ENCODE peak calls at places on chromosomes 5 and 9, in seven cellular contexts. J is IMR-90, R is psoas muscle, N is right lobe of liver, P is A549, W is ovary, X is dorsolateral prefrontal cortex. A is an unnamed sample.

GRCh38 chr9:89720721-89721660 is 116.2 kb downstream of the GADD45G start:
- DNase-seq in J (no peak), R (no peak), N (no peak), P (no peak), W (no peak), X (no peak), A (no peak)

GRCh38 chr9:124467410-124468060 is 17.3 kb downstream of the ADGRD2 start:
- DNase-seq in J (no peak), R (no peak), N (no peak), P (no peak), W (no peak), X (no peak), A (no peak)

GRCh38 chr9:13487498-13487897 is 208.0 kb upstream of the MPDZ start:
- DNase-seq in J (no peak), R (no peak), N (no peak), P (no peak), W (no peak), X (no peak), A (no peak)

GRCh38 chr5:28473531-28474107 is 1435.2 kb upstream of the CDH9 start:
- DNase-seq in J (no peak), R (no peak), N (no peak), P (no peak), W (no peak), X (no peak), A (no peak)

GRCh38 chr5:40796487-40796889 is 1.7 kb downstream of the PRKAA1 start:
- DNase-seq in J (peak; percentile 77), R (no peak), N (no peak), P (no peak), W (no peak), X (no peak), A (no peak)

GRCh38 chr9:89153618-89154017 is 25.0 kb downstream of the SHC3 start:
- DNase-seq in J (peak; percentile 94), R (peak; percentile 19), N (no peak), P (no peak), W (no peak), X (peak; percentile 63), A (no peak)

GRCh38 chr9:82680179-82680935 is 382.6 kb downstream of the RASEF start:
- DNase-seq in J (no peak), R (no peak), N (no peak), P (no peak), W (no peak), X (no peak), A (no peak)

GRCh38 chr9:131395027-131395744 is 1.3 kb downstream of the PRRC2B start:
- DNase-seq in J (no peak), R (no peak), N (peak; percentile 51), P (no peak), W (no peak), X (no peak), A (no peak)

GRCh38 chr9:6567140-6567591 is 78.4 kb downstream of the GLDC start:
- DNase-seq in J (peak; percentile 97), R (no peak), N (no peak), P (peak; percentile 41), W (no peak), X (peak; percentile 66), A (no peak)

GRCh38 chr5:173808079-173808808 is 79.9 kb upstream of the CPEB4 start:
- DNase-seq in J (no peak), R (no peak), N (no peak), P (no peak), W (no peak), X (no peak), A (no peak)

GRCh38 chr5:73180561-73180960 is 7.6 kb downstream of the TMEM174 start:
- DNase-seq in J (peak; percentile 49), R (no peak), N (no peak), P (no peak), W (no peak), X (no peak), A (no peak)

GRCh38 chr9:135219676-135220600 is 132.5 kb downstream of the OLFM1 start:
- DNase-seq in J (no peak), R (no peak), N (peak; percentile 4), P (no peak), W (no peak), X (peak; percentile 20), A (no peak)

GRCh38 chr9:8012986-8013385 is 213.4 kb upstream of the DMAC1 start:
- DNase-seq in J (no peak), R (no peak), N (no peak), P (no peak), W (no peak), X (no peak), A (no peak)

GRCh38 chr5:159805021-159805420 is 111.3 kb upstream of the ADRA1B start:
- DNase-seq in J (no peak), R (peak; percentile 26), N (no peak), P (no peak), W (no peak), X (no peak), A (no peak)

GRCh38 chr5:64958757-64959391 is 190.1 kb downstream of the CWC27 start:
- DNase-seq in J (peak; percentile 72), R (no peak), N (no peak), P (no peak), W (no peak), X (no peak), A (no peak)
- TF ChIP-seq CTCF in J (peak; percentile 68), R (peak; percentile 40), N (peak; percentile 29), P (peak; percentile 70), W (peak; percentile 42), X (peak; percentile 61), A (no peak)

GRCh38 chr5:36494028-36494427 is 112.4 kb upstream of the SLC1A3 start:
- DNase-seq in J (no peak), R (no peak), N (no peak), P (no peak), W (no peak), X (no peak), A (no peak)
- H3K27ac ChIP-seq in J (no peak overlapping the region), R (no peak overlapping the region), N (no peak overlapping the region), P (no peak overlapping the region), W (no peak overlapping the region), X (peak overlapping the region; percentile 73), A (no peak overlapping the region)

DNA sequence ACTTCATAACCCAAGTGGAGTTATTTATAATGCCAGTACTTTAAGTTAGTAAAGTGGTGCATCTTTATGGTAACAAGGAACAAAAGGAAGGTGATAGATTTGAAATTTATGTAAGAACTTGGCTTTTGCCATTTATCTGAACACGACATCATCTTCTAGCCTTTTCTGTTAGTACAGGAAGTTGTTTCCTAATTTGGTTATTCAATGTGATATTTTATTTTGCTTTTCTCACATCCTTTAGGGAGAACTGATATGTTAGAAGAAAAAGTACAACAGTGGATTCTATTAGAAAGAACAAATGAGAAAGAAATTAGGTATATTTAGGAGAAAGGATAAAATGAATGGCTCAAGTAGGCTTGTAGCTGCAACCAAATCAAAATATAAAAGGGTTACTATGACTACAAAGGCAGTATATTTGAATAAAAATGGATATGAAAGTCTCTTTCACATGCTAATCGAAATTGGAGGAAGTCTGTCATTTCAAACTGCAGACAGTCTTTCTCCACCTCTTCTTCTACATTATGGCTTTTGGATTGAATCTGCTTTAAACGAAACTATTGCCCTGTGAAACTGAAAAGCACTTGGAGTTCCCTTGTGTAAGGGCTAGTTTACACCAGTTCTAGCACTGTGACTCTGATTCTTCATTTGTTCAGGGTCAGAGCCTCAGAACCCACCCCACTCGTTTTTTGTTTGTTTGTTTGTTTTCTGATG is 18.5 kb upstream of the SLC24A2 start:
- DNase-seq in J (no peak), R (no peak), N (no peak), P (no peak), W (no peak), X (no peak), A (no peak)
- H3K4me3 ChIP-seq in J (no peak overlapping the region), R (no peak overlapping the region), N (no peak overlapping the region), P (no peak overlapping the region), W (no peak overlapping the region), X (no peak overlapping the region), A (no peak overlapping the region)

DNA sequence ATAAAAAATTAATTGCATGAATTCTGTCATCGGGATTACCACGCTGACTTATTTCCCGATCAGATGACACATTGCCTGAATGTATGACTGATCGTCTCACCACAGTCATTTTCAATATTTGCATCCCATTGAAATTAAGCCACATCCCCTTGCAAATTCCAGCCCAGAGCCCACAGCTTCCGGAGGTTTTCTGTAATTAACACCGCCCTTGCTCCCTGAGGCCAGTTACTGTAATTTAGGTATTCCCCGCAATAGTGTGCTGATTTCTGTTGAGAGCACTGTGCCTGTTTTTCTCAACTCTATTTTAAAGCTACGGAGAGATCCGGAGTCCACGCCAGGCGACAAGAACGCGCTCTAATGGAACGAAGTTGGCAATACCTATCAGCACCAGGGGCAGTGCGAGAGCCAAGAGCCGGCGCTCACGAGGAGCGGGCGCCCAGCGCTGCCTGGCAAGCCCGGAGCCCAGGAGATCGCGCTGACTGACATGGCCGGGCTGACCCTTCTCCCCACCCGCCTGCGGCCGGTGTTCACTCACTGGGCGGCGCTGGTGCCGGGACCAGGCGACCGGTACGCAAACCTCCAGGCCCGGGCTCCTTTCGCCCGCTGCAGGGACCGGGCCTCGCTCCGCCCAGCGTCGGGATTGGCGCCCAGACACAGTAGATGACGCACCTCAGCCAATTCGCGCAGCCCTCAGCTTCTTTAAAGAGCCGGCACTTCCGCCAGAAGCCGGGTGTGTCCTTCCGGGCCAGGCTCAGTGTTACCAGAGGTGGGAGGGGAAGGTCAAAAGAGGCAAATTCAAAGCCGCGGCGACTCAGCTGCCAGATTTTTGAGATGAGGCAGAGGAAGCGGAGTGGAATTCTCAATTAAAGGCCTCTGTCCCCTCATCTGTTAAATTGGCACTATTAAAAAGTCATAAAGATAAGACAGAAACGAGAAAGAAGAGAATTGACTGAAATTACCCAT is at the start of gene PLGRKT:
- DNase-seq in J (peak; percentile 87), R (peak; percentile 96), N (peak; percentile 96), P (peak; percentile 82), W (peak; percentile 91), X (peak; percentile 97), A (peak; percentile 96)
- TF ChIP-seq CTCF in J (peak; percentile 29), R (peak; percentile 27), N (peak; percentile 9), P (no peak), W (peak; percentile 16), X (peak; percentile 48), A (no peak)

GRCh38 chr9:91177081-91177480 is 184.6 kb downstream of the AUH start:
- DNase-seq in J (no peak), R (no peak), N (no peak), P (no peak), W (no peak), X (no peak), A (peak; percentile 35)
- H3K27ac ChIP-seq in J (no peak overlapping the region), R (no peak overlapping the region), N (no peak overlapping the region), P (no peak overlapping the region), W (no peak overlapping the region), X (no peak overlapping the region), A (no peak overlapping the region)

GRCh38 chr5:88486466-88486865 is 217.8 kb upstream of the TMEM161B start:
- DNase-seq in J (no peak), R (no peak), N (no peak), P (no peak), W (no peak), X (no peak), A (no peak)
- H3K4me3 ChIP-seq in J (no peak overlapping the region), R (no peak overlapping the region), N (no peak overlapping the region), P (no peak overlapping the region), W (no peak overlapping the region), X (no peak overlapping the region), A (no peak overlapping the region)

GRCh38 chr5:15132816-15133405 is 261.3 kb upstream of the ANKH start:
- DNase-seq in J (no peak), R (no peak), N (no peak), P (no peak), W (no peak), X (no peak), A (no peak)
- TF ChIP-seq CTCF in J (no peak), R (no peak), N (no peak), P (no peak), W (no peak), X (no peak), A (no peak)

GRCh38 chr9:107484117-107484723 is 5.3 kb downstream of the KLF4 start:
- DNase-seq in J (peak; percentile 81), R (no peak), N (no peak), P (peak; percentile 51), W (no peak), X (no peak), A (no peak)
- H3K27ac ChIP-seq in J (no peak overlapping the region), R (peak overlapping the region; percentile 19), N (no peak overlapping the region), P (no peak overlapping the region), W (no peak overlapping the region), X (no peak overlapping the region), A (peak overlapping the region; percentile 25)

A was measured in coronary artery.